ENCODE peak calls at places on chromosomes 1 and 21, in ten cellular contexts. W is CD8-positive, alpha-beta memory T cell; F is CD8-positive, alpha-beta T cell; D is CD4-positive, alpha-beta T cell; T is sigmoid colon; I is tibial artery; G is Karpas-422; C is heart right ventricle; P is aorta; U is caudate nucleus. M is an unnamed sample.

GRCh38 chr1:20732588-20733360 is at the start of gene SH2D5:
- DNase-seq in C (no peak), F (peak), I (peak), G (peak), U (peak), T (peak), W (peak), P (peak), D (peak), M (peak)

GRCh38 chr21:45076245-45076661 is 1.9 kb downstream of the ADARB1 start:
- DNase-seq in D (no peak), I (no peak), U (no peak), G (no peak), W (no peak), P (peak), F (no peak), T (peak), C (no peak), M (no peak)

GRCh38 chr1:236880209-236880608 is 85.1 kb downstream of the MTR start:
- DNase-seq in G (no peak), D (no peak), I (no peak), U (no peak), W (no peak), P (no peak), F (no peak), C (peak), T (no peak), M (peak)

GRCh38 chr1:47868348-47868676 is 128.9 kb downstream of the TRABD2B start:
- DNase-seq in U (no peak), T (no peak), C (no peak), I (no peak), F (no peak), W (no peak), P (no peak), D (no peak), G (no peak), M (no peak)

GRCh38 chr1:155741908-155742307 is 53.0 kb downstream of the DAP3 start:
- DNase-seq in I (no peak), T (no peak), D (no peak), G (no peak), P (peak), C (no peak), U (no peak), W (no peak), F (no peak), M (no peak)

GRCh38 chr1:236602171-236602570 is 2.1 kb downstream of the HEATR1 start:
- DNase-seq in F (no peak), G (no peak), T (no peak), C (no peak), I (no peak), U (no peak), W (no peak), P (no peak), D (no peak), M (no peak)

GRCh38 chr1:189821838-189822237 is 655.8 kb downstream of the BRINP3 start:
- DNase-seq in P (no peak), U (no peak), C (no peak), I (no peak), W (no peak), T (no peak), F (no peak), D (no peak), G (no peak), M (no peak)

GRCh38 chr1:55927934-55928333 is 651.4 kb downstream of the PLPP3 start:
- DNase-seq in P (no peak), F (no peak), D (no peak), C (no peak), G (no peak), I (no peak), W (no peak), U (no peak), T (no peak), M (no peak)

GRCh38 chr1:159879977-159880376 is 17.5 kb upstream of the VSIG8 start:
- DNase-seq in U (no peak), G (no peak), I (no peak), C (no peak), W (no peak), T (no peak), D (no peak), P (no peak), F (no peak), M (no peak)

GRCh38 chr1:192539450-192540132 is 36.0 kb upstream of the RGS1 start:
- DNase-seq in T (no peak), W (no peak), D (no peak), G (peak), C (no peak), U (no peak), P (no peak), F (no peak), I (no peak), M (no peak)

GRCh38 chr1:51088474-51088873 is 13.6 kb upstream of the C1orf185 start:
- DNase-seq in W (no peak), I (no peak), T (no peak), D (no peak), C (no peak), U (no peak), P (no peak), F (no peak), G (peak), M (no peak)

GRCh38 chr21:45825209-45825602 is 156.4 kb upstream of the COL6A1 start:
- DNase-seq in C (no peak), D (no peak), I (no peak), T (peak), W (no peak), F (no peak), P (no peak), G (no peak), U (no peak), M (no peak)

GRCh38 chr1:29679316-29679715 is 443.0 kb downstream of the PTPRU start:
- DNase-seq in I (no peak), D (no peak), W (no peak), U (no peak), C (no peak), T (no peak), G (no peak), F (no peak), P (no peak), M (no peak)

GRCh38 chr1:41954533-41954944 is 35.8 kb upstream of the HIVEP3 start:
- DNase-seq in C (no peak), W (no peak), D (no peak), U (no peak), F (no peak), G (no peak), I (no peak), T (no peak), P (no peak), M (no peak)

GRCh38 chr1:47776554-47777156 is 220.5 kb downstream of the TRABD2B start:
- DNase-seq in G (no peak), D (no peak), F (no peak), U (no peak), P (no peak), W (no peak), C (no peak), T (no peak), I (no peak), M (no peak)

GRCh38 chr21:40936771-40937261 is 89.9 kb upstream of the DSCAM start:
- DNase-seq in W (no peak), P (no peak), I (no peak), D (no peak), T (no peak), G (no peak), U (no peak), C (no peak), F (no peak), M (peak)

GRCh38 chr1:84936116-84936810 is 43.3 kb upstream of the LPAR3 start:
- DNase-seq in T (no peak), G (peak), U (no peak), W (no peak), D (no peak), C (no peak), P (no peak), I (no peak), F (peak), M (no peak)

GRCh38 chr1:58839871-58840835 is 56.3 kb upstream of the JUN start:
- DNase-seq in P (no peak), T (no peak), C (no peak), I (no peak), W (no peak), G (no peak), U (no peak), D (no peak), F (no peak), M (no peak)

GRCh38 chr21:16195476-16195875 is 465.7 kb downstream of the USP25 start:
- DNase-seq in F (no peak), U (no peak), G (no peak), C (no peak), T (no peak), W (no peak), P (no peak), I (no peak), D (no peak), M (no peak)

GRCh38 chr1:83909687-83910086 is 89.2 kb downstream of the TTLL7 start:
- DNase-seq in G (no peak), W (no peak), I (no peak), F (no peak), U (no peak), T (no peak), C (no peak), P (no peak), D (no peak), M (no peak)

GRCh38 chr1:29415156-29415830 is 179.0 kb downstream of the PTPRU start:
- DNase-seq in C (no peak), I (no peak), F (no peak), D (no peak), W (no peak), T (no peak), U (no peak), P (no peak), G (peak), M (no peak)

GRCh38 chr1:197773856-197774255 is 1.4 kb downstream of the DENND1B start:
- DNase-seq in F (no peak), T (no peak), C (no peak), P (no peak), U (no peak), G (peak), W (no peak), D (no peak), I (no peak), M (no peak)
- H3K27ac ChIP-seq in F (no peak), T (no peak), C (peak), P (no peak), U (no peak), G (peak), W (peak), D (no peak), I (no peak), M (no peak)

GRCh38 chr21:36990508-36991205 is 15.8 kb upstream of the RIPPLY3 start:
- DNase-seq in G (no peak), I (no peak), W (no peak), D (no peak), F (no peak), T (no peak), U (no peak), P (no peak), C (no peak), M (no peak)
- H3K27ac ChIP-seq in G (no peak), I (peak), W (peak), D (no peak), F (no peak), T (peak), U (peak), P (peak), C (peak), M (peak)

DNA sequence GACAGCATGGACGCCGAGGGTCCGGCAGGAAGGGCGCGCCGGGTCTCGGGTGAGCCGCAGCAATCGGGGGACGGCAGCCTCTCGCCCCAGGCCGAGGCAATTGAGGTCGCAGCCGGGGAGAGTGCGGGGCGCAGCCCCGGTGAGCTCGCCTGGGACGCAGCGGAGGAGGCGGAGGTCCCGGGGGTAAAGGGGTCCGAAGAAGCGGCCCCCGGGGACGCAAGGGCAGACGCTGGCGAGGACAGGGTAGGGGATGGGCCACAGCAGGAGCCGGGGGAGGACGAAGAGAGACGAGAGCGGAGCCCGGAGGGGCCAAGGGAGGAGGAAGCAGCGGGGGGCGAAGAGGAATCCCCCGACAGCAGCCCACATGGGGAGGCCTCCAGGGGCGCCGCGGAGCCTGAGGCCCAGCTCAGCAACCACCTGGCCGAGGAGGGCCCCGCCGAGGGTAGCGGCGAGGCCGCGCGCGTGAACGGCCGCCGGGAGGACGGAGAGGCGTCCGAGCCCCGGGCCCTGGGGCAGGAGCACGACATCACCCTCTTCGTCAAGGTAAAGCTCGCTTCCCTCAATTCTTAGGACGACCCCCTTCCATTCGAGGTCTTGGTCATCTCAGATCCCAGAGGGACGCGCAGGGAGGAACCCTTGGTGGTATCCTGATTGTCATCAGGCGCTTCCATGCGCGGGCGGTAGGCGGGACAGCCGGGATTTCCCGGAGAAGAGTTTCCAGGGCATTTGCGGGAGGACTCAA is 1.6 kb downstream of the CLIC6 start:
- DNase-seq in U (no peak), G (no peak), T (no peak), D (no peak), P (peak), C (no peak), F (no peak), W (no peak), I (peak), M (peak)
- H3K27ac ChIP-seq in U (no peak), G (no peak), T (no peak), D (no peak), P (no peak), C (no peak), F (no peak), W (no peak), I (peak), M (peak)

GRCh38 chr1:43585596-43585995 is 54.9 kb downstream of the PTPRF start:
- DNase-seq in D (no peak), F (no peak), I (no peak), C (no peak), U (no peak), G (no peak), P (no peak), W (no peak), T (no peak), M (no peak)

GRCh38 chr1:43588592-43588991 is 57.9 kb downstream of the PTPRF start:
- DNase-seq in D (no peak), C (no peak), F (no peak), W (no peak), I (no peak), G (no peak), T (no peak), U (no peak), P (no peak), M (no peak)

GRCh38 chr1:43586136-43586726 is 55.5 kb downstream of the PTPRF start:
- DNase-seq in C (no peak), P (no peak), U (no peak), I (no peak), T (no peak), D (no peak), F (no peak), G (no peak), W (no peak), M (no peak)

GRCh38 chr1:43587594-43587993 is 56.9 kb downstream of the PTPRF start:
- DNase-seq in F (no peak), D (no peak), I (no peak), U (no peak), G (no peak), C (no peak), T (no peak), P (no peak), W (no peak), M (peak)

DNA sequence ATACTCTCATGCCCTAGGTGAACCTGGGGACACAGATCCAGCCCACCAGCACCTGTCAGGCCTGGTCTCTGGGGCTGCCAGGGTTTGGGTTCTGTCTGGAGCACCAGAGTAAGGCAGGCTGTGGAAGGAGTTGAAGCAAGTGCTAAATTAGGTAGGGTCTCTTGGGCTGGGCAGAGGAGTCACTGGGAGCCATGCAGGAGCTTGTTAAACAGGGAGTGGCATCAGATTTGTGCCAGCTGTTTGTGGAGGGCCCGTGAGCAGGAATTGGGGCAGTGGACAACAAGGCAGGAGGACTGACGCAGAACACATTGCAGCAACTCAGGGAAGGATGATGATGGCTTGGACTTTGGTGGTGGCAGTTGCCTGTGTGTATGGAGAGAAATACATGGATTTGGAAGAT is 56.3 kb downstream of the PTPRF start:
- DNase-seq in T (no peak), W (no peak), U (no peak), P (no peak), I (no peak), D (no peak), G (no peak), F (no peak), C (no peak), M (no peak)
- H3K27ac ChIP-seq in T (no peak), W (no peak), U (no peak), P (no peak), I (no peak), D (no peak), G (no peak), F (no peak), C (no peak), M (no peak)

GRCh38 chr1:64471724-64472276 is 1.9 kb downstream of the CACHD1 start:
- DNase-seq in F (no peak), U (no peak), G (no peak), D (no peak), I (no peak), C (no peak), P (no peak), W (no peak), T (no peak), M (no peak)

GRCh38 chr1:64469977-64470669 is at the start of gene CACHD1:
- DNase-seq in C (peak), T (peak), F (peak), U (peak), G (no peak), I (peak), D (peak), W (no peak), P (peak), M (peak)

GRCh38 chr1:64470670-64471217 is 815 bp downstream of the CACHD1 start:
- DNase-seq in D (peak), W (no peak), U (no peak), C (peak), G (no peak), T (peak), I (peak), P (peak), F (no peak), M (peak)

GRCh38 chr1:64472805-64473204 is 2.9 kb downstream of the CACHD1 start:
- DNase-seq in T (no peak), F (no peak), C (no peak), D (no peak), P (no peak), G (no peak), I (no peak), U (no peak), W (no peak), M (no peak)

DNA sequence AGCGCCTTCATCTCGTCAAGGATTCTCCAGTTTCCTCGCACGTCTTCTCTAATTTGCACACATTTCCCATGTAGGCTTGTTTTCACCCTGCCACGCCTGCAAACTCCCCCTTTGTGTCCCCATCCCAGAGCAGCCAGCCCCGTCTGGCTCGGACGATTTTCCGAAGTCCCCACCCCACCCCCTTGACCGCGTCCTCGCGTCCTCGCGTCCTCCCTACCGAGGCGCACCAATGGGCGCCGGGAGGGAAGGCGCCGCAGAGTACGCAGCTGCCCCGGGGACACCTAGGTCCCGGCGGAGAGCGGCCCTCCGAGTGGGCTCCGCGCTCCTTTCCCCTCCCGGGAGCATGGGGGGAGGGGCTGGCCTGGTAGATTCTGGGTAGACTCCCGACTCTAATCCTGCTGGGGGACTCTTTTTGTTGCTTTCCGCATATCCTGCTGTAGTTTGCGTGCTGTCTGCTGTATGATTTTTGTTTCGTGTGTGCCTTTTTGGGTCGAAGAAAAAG is 1.3 kb downstream of the CACHD1 start:
- DNase-seq in I (peak), P (peak), C (peak), D (no peak), U (peak), F (no peak), T (peak), W (no peak), G (no peak), M (peak)
- H3K27ac ChIP-seq in I (peak), P (no peak), C (peak), D (no peak), U (peak), F (no peak), T (peak), W (no peak), G (no peak), M (no peak)